ENCODE peak calls at places on chromosomes 7 and 10, in four cellular contexts. O is MG63, C is cardiac muscle cell, Q is left ventricle myocardium inferior. I is an unnamed sample. For H3K36me3, the result is how much of the 10 kb centered on the place peaks cover.

GRCh38 chr7:144391014-144391413 is 12.5 kb downstream of the NOBOX start:
- DNase-seq in O (no peak), C (no peak), Q (no peak), I (no peak)

GRCh38 chr10:127157506-127158205 is 38.7 kb downstream of the INSYN2A start:
- DNase-seq in O (no peak), C (no peak), Q (no peak), I (no peak)

GRCh38 chr10:1273372-1274097 is 217.3 kb downstream of the WDR37 start:
- DNase-seq in O (no peak), C (no peak), Q (no peak), I (peak)

GRCh38 chr7:53325061-53325460 is 289.6 kb downstream of the POM121L12 start:
- DNase-seq in O (no peak), C (no peak), Q (no peak), I (no peak)

GRCh38 chr7:40469481-40469880 is 334.7 kb downstream of the SUGCT start:
- DNase-seq in O (no peak), C (no peak), Q (no peak), I (no peak)

GRCh38 chr10:131852823-131853609 is 47.8 kb upstream of the PPP2R2D start:
- DNase-seq in O (no peak), C (no peak), Q (no peak), I (no peak)

GRCh38 chr7:82210422-82211184 is 233.0 kb downstream of the CACNA2D1 start:
- DNase-seq in O (no peak), C (no peak), Q (no peak), I (no peak)

GRCh38 chr10:5364916-5365434 is at the start of gene UCN3:
- DNase-seq in O (no peak), C (no peak), Q (no peak), I (peak)

GRCh38 chr7:116582806-116583444 is 58.1 kb downstream of the CAV1 start:
- DNase-seq in O (no peak), C (no peak), Q (no peak), I (no peak)

GRCh38 chr7:30813466-30813865 is 42.2 kb downstream of the MINDY4 start:
- DNase-seq in O (no peak), C (peak), Q (peak), I (no peak)

GRCh38 chr10:131829156-131829930 is 71.5 kb upstream of the PPP2R2D start:
- DNase-seq in O (no peak), C (no peak), Q (no peak), I (no peak)

GRCh38 chr10:13016413-13016812 is 14.9 kb upstream of the CCDC3 start:
- DNase-seq in O (no peak), C (no peak), Q (no peak), I (peak)

GRCh38 chr7:100475549-100475948 is 3.5 kb downstream of the TSC22D4 start:
- DNase-seq in O (no peak), C (peak), Q (peak), I (peak)

GRCh38 chr10:14032406-14032998 is 298.2 kb downstream of the FRMD4A start:
- DNase-seq in O (no peak), C (peak), Q (peak), I (peak)

GRCh38 chr10:66982792-66983481 is 57.1 kb downstream of the LRRTM3 start:
- DNase-seq in O (no peak), C (no peak), Q (no peak), I (no peak)

GRCh38 chr10:13352519-13352918 is 4.4 kb upstream of the SEPHS1 start:
- DNase-seq in O (no peak), C (peak), Q (no peak), I (peak)

GRCh38 chr7:43679210-43680068 is 49.9 kb downstream of the COA1 start:
- DNase-seq in O (no peak), C (no peak), Q (no peak), I (no peak)

GRCh38 chr10:119700321-119700954 is 25.4 kb upstream of the INPP5F start:
- DNase-seq in O (no peak), C (no peak), Q (no peak), I (no peak)

GRCh38 chr10:96466-96865 is 38.8 kb upstream of the ZMYND11 start:
- DNase-seq in O (no peak), C (no peak), Q (no peak), I (no peak)

DNA sequence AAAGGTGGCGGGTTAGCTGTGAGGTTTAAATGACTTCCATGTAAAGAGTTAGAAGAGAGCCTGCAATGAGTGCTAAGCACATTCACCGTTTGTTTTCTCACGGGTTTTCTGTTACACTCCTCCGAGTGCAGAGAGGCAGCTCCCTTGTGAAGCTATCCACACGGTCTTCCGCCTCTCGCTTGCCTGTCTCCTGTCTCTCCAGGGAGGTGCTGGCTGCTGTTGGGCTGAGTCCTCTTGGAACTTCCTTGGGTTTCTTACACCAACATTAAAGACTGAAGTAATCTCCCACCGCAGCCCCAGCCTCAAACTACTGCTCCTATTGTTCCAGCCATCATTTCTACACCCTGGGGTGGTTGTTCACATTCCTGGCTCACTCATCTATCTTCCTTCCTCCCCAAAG is 14.3 kb downstream of the ESYT2 start:
- DNase-seq in O (no peak), C (peak), Q (no peak), I (peak)
- H3K4me3 ChIP-seq in O (no peak), C (no peak), Q (peak), I (no peak)

GRCh38 chr7:26191233-26191973 is 9.1 kb downstream of the HNRNPA2B1 start:
- DNase-seq in O (no peak), C (no peak), Q (no peak), I (no peak)

GRCh38 chr7:26191974-26192479 is 8.5 kb downstream of the HNRNPA2B1 start:
- DNase-seq in O (no peak), C (no peak), Q (no peak), I (no peak)

GRCh38 chr7:26190417-26190869 is 10.1 kb downstream of the HNRNPA2B1 start:
- DNase-seq in O (no peak), C (no peak), Q (no peak), I (no peak)

GRCh38 chr7:26193432-26194206 is 6.9 kb downstream of the HNRNPA2B1 start:
- DNase-seq in O (no peak), C (no peak), Q (no peak), I (no peak)

DNA sequence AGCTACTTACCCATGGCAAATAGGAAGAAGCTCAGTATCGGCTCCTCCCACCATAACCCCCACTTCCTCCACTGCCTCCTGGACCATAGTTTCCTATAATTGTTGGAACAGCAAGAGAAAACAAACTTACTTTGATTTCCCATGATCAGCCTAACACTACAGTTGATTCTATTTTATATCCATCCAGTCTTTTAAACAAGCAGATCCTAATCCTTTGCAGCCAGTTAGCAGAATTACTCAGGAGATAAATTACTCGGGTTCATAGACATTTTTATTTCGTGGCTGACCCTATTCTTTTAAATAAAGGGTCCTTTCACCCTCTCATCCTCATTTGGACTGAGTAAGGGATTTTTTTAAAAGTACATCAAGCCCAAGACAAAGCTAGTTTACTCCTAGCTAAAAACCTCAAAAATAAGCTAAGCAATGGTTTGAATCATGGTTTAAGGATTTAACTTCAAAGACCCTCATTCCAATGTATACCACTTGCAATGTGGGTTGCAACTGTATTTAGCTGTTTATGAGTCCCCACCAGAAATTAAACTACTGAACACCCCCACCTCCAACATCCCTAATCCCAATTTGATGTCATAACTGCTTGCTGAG is 8.0 kb downstream of the HNRNPA2B1 start:
- DNase-seq in O (no peak), C (no peak), Q (no peak), I (no peak)
- H3K36me3 ChIP-seq in O (half or more), C (half or more), Q (half or more), I (half or more)

DNA sequence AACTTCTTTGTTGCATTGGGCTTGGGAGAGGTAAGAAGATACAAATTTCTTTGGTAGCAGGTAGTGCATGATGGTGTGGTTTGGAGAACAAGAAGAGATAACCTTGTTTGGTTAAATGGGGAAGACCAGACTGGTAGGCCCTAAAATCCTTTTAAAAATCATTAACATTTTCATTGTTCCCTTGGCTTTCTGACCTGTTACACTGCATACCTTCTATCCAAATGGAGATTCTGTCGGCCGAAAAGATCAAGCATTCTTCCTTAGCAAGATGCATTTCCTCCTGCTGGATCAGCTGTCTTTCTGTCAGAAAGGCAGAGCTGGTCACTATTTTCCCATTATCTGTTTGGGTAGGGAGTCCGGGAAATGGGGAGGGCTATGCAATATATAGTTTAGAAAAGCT is 33.7 kb downstream of the AGK start:
- DNase-seq in O (no peak), C (no peak), Q (no peak), I (peak)
- H3K4me3 ChIP-seq in O (no peak), C (no peak), Q (no peak), I (no peak)

DNA sequence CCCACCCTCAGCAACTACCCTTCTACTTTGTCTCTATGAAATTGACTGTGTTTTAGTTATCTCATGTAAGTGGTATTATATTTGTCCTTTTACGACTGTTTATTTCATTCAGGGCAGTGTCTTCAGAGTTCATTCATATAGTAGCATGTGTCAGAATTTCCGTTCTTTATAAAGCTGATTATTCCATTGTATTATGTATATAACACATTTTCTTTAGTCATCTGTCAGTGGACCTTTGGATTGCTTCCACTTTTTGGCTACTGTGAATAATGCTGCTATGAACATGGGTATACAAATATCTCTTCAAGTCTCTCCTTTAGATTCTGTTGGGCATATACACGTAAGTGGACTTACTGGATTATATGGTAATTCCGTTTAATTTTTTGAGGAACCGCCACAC is 14.5 kb downstream of the SLF2 start:
- DNase-seq in O (no peak), C (no peak), Q (no peak), I (no peak)
- H3K36me3 ChIP-seq in O (half or more), C (half or more), Q (half or more), I (under half)

DNA sequence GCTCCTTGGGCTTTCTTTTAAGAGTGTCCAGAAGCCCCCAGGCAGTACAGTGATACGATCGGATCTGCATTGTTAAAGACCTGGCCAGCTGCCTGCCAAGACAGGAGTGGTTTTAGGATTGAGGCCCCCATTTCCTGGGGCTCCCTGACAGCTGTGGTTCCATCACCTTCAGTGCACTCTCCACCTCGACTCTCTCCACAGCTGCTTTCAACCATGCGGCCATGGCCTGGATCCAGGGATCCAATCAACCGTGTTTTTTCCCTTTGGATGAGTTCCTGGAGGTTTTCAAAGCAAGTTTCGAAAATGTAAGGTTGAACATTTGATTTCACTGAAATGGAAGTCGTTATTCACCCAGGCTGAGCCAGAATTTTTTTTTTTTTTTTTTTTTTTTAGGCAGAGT is 123.4 kb upstream of the BTBD16 start:
- DNase-seq in O (peak), C (no peak), Q (no peak), I (no peak)
- H3K4me3 ChIP-seq in O (no peak), C (no peak), Q (no peak), I (no peak)

DNA sequence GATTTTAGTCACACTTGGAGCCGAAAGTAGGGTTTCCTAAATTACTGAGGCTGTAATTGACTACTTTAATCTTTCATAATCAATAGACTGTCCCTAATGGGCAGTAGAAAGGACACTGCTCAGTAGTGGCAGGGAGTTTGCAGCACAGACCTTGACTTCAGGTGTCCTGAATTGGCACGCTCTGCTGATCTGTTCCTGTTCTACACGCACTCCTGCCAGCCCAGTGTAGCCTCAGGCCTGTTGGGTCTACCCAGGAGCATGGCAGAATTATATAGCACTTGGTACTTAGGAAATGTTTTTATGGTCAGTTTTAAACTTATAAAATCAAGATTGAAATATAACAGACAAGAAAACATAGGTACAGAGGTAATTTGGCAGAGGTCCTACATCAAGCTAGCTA is 9.0 kb downstream of the EIF4H start:
- DNase-seq in O (no peak), C (no peak), Q (no peak), I (no peak)
- H3K36me3 ChIP-seq in O (under half), C (under half), Q (under half), I (under half)

GRCh38 chr7:94394399-94395140 is at the start of gene COL1A2:
- DNase-seq in O (peak), C (peak), Q (peak), I (peak)
- H3K4me3 ChIP-seq in O (peak), C (peak), Q (peak), I (peak)